ENCODE peak calls at places on chromosome 9, in six cellular contexts. T is stomach; K is NCI-H524; H is activated CD4-positive, alpha-beta memory T cell treated with anti-CD3 and anti-CD28 coated beads for 36 hours; J is psoas muscle; Z is SW480. A is an unnamed sample.

GRCh38 chr9:72129271-72130156 is 19.7 kb upstream of the GDA start:
- DNase-seq in T (peak), K (no peak), H (no peak), J (no peak), Z (peak), A (no peak)

GRCh38 chr9:36258170-36258988 is at the start of gene GNE:
- DNase-seq in T (peak), K (peak), H (peak), J (peak), Z (peak), A (peak)

GRCh38 chr9:107644774-107645463 is 155.3 kb upstream of the KLF4 start:
- DNase-seq in T (no peak), K (no peak), H (no peak), J (peak), Z (no peak), A (no peak)

GRCh38 chr9:132986114-132986513 is 7.6 kb downstream of the GFI1B start:
- DNase-seq in T (no peak), K (no peak), H (no peak), J (no peak), Z (no peak), A (no peak)

GRCh38 chr9:113737414-113738271 is 138.5 kb upstream of the ZNF618 start:
- DNase-seq in T (peak), K (peak), H (peak), J (no peak), Z (peak), A (peak)

GRCh38 chr9:98215821-98216220 is 23.4 kb upstream of the CORO2A start:
- DNase-seq in T (no peak), K (peak), H (peak), J (peak), Z (no peak), A (no peak)

GRCh38 chr9:126805546-126806262 is 864 bp downstream of the ZBTB43 start:
- DNase-seq in T (peak), K (peak), H (peak), J (peak), Z (peak), A (no peak)

GRCh38 chr9:36399980-36400331 is at the start of gene RNF38:
- DNase-seq in T (no peak), K (no peak), H (no peak), J (no peak), Z (no peak), A (peak)

GRCh38 chr9:73683862-73684591 is 532.4 kb downstream of the ANXA1 start:
- DNase-seq in T (no peak), K (peak), H (no peak), J (no peak), Z (peak), A (no peak)

A was measured in NCI-H1694 treated with DMSO at 0.1 percent for 48 hours.